ENCODE peak calls at places on chromosomes 2 and 18, in six cellular contexts. Z, K, U, L, P and B are unnamed samples.

GRCh38 chr18:72119082-72119481 is 425.1 kb downstream of the CBLN2 start:
- DNase-seq in Z (no peak), K (no peak), P (no peak), L (no peak), U (no peak), B (no peak)

GRCh38 chr2:52710810-52711618 is 1056.6 kb upstream of the CHAC2 start:
- DNase-seq in U (no peak), K (no peak), Z (no peak), P (no peak), L (no peak), B (no peak)

GRCh38 chr2:68429311-68429826 is 37.7 kb downstream of the FBXO48 start:
- DNase-seq in K (no peak), U (no peak), P (no peak), L (no peak), Z (no peak), B (no peak)

GRCh38 chr2:105328281-105329196 is 996 bp downstream of the TGFBRAP1 start:
- DNase-seq in P (peak), L (no peak), U (no peak), K (no peak), Z (no peak), B (peak)

GRCh38 chr2:37457401-37457901 is 113.0 kb downstream of the QPCT start:
- DNase-seq in Z (no peak), P (peak), K (no peak), L (no peak), U (no peak), B (no peak)

GRCh38 chr18:51278045-51278649 is 80.7 kb upstream of the MEX3C start:
- DNase-seq in P (no peak), K (no peak), Z (peak), L (peak), U (no peak), B (peak)

GRCh38 chr2:62215306-62216064 is 19.6 kb downstream of the B3GNT2 start:
- DNase-seq in P (no peak), K (no peak), Z (no peak), U (no peak), L (no peak), B (no peak)

GRCh38 chr2:204517154-204517553 is 28.1 kb upstream of the PARD3B start:
- DNase-seq in K (no peak), P (no peak), L (no peak), Z (no peak), U (no peak), B (no peak)

GRCh38 chr2:107242811-107243210 is 356.8 kb upstream of the ST6GAL2 start:
- DNase-seq in L (no peak), P (no peak), K (no peak), U (no peak), Z (no peak), B (peak)